ENCODE peak calls at places on chromosomes 11 and 22, in eight cellular contexts. X, Y, K, T, P, C, Z and N are unnamed samples.

GRCh38 chr11:68936358-68936636 is 32.6 kb downstream of the IGHMBP2 start:
- DNase-seq in X (no peak), Y (no peak), K (no peak), T (no peak), P (no peak), C (no peak), Z (no peak), N (no peak)

GRCh38 chr11:60831143-60831500 is 10.8 kb upstream of the CCDC86 start:
- DNase-seq in X (peak; percentile 84), Y (no peak), K (peak; percentile 60), T (peak; percentile 78), P (peak; percentile 46), C (peak; percentile 70), Z (peak; percentile 64), N (peak; percentile 37)

GRCh38 chr11:116931206-116931953 is 94.0 kb upstream of the APOA1 start:
- DNase-seq in X (peak; percentile 55), Y (no peak), K (no peak), T (no peak), P (no peak), C (no peak), Z (no peak), N (no peak)

GRCh38 chr11:94595061-94595460 is 27.9 kb downstream of the PIWIL4 start:
- DNase-seq in X (no peak), Y (no peak), K (no peak), T (no peak), P (no peak), C (no peak), Z (no peak), N (no peak)

GRCh38 chr11:118436639-118437045 is 350 bp downstream of the KMT2A start:
- DNase-seq in X (no peak), Y (no peak), K (no peak), T (no peak), P (no peak), C (peak; percentile 25), Z (no peak), N (no peak)

GRCh38 chr11:75273331-75273988 is 32.9 kb downstream of the TPBGL start:
- DNase-seq in X (no peak), Y (no peak), K (no peak), T (no peak), P (no peak), C (no peak), Z (no peak), N (no peak)

GRCh38 chr22:31584804-31585160 is 77.2 kb downstream of the PISD start:
- DNase-seq in X (no peak), Y (no peak), K (no peak), T (no peak), P (no peak), C (no peak), Z (no peak), N (no peak)

GRCh38 chr22:20175597-20175900 is 24.7 kb upstream of the CCDC188 start:
- DNase-seq in X (no peak), Y (no peak), K (no peak), T (no peak), P (no peak), C (no peak), Z (no peak), N (no peak)

GRCh38 chr11:122178795-122179194 is 62.8 kb upstream of the BLID start:
- DNase-seq in X (no peak), Y (no peak), K (no peak), T (no peak), P (no peak), C (no peak), Z (no peak), N (no peak)

GRCh38 chr22:45628508-45628907 is 43.1 kb upstream of the ATXN10 start:
- DNase-seq in X (no peak), Y (no peak), K (no peak), T (no peak), P (no peak), C (no peak), Z (no peak), N (no peak)

GRCh38 chr22:44801476-44801875 is 49.1 kb downstream of the ARHGAP8 start:
- DNase-seq in X (no peak), Y (no peak), K (no peak), T (no peak), P (no peak), C (no peak), Z (no peak), N (no peak)